ENCODE peak calls at places on chromosomes 1 and 21, in four cellular contexts. F is amniotic stem cell; A is choroid plexus epithelial cell; O is stimulated activated CD4-positive, alpha-beta T cell treated with anti-CD3 and anti-CD28 coated beads, Interleukin-4, amount 100 ng/mL, for 48 hours. S is an unnamed sample.
A peak's percentile ranks its signal among the peaks of the same experiment; 100 is the strongest.

GRCh38 chr1:174160109-174160473 is 771 bp downstream of the RABGAP1L start:
- DNase-seq in F (peak; percentile 15), A (peak; percentile 27), O (no peak), S (peak; percentile 26)

GRCh38 chr1:13517193-13517812 is 3.5 kb upstream of the LRRC38 start:
- DNase-seq in F (no peak), A (peak; percentile 20), O (no peak), S (peak; percentile 13)

GRCh38 chr1:41673355-41673754 is 188.9 kb upstream of the EDN2 start:
- DNase-seq in F (no peak), A (peak; percentile 84), O (no peak), S (peak; percentile 72)

GRCh38 chr1:76881726-76882125 is 14.4 kb downstream of the ST6GALNAC5 start:
- DNase-seq in F (no peak), A (no peak), O (no peak), S (no peak)

GRCh38 chr1:11550664-11551283 is 71.8 kb downstream of the DISP3 start:
- DNase-seq in F (peak; percentile 46), A (peak; percentile 83), O (peak; percentile 9), S (peak; percentile 80)

GRCh38 chr1:27940297-27940696 is 5.5 kb downstream of the SMPDL3B start:
- DNase-seq in F (no peak), A (peak; percentile 54), O (peak; percentile 68), S (peak; percentile 23)

GRCh38 chr1:92484171-92484471 is 2.6 kb downstream of the GFI1 start:
- DNase-seq in F (no peak), A (no peak), O (no peak), S (no peak)

GRCh38 chr1:182338806-182339370 is 52.7 kb downstream of the GLUL start:
- DNase-seq in F (no peak), A (no peak), O (no peak), S (no peak)

GRCh38 chr1:240189386-240189989 is 97.8 kb downstream of the FMN2 start:
- DNase-seq in F (peak; percentile 16), A (peak; percentile 60), O (peak; percentile 11), S (peak; percentile 46)

GRCh38 chr1:32249831-32250525 is 1.1 kb upstream of the LCK start:
- DNase-seq in F (no peak), A (peak; percentile 45), O (peak; percentile 74), S (no peak)

GRCh38 chr1:20681999-20682398 is 20.8 kb upstream of the DDOST start:
- DNase-seq in F (no peak), A (no peak), O (no peak), S (no peak)

GRCh38 chr1:39258146-39258924 is 53.8 kb downstream of the MACF1 start:
- DNase-seq in F (peak; percentile 25), A (peak; percentile 78), O (peak; percentile 49), S (peak; percentile 69)

GRCh38 chr21:22120616-22121266 is 1122.5 kb downstream of the NCAM2 start:
- DNase-seq in F (no peak), A (peak; percentile 16), O (no peak), S (no peak)

GRCh38 chr1:77514871-77515776 is 167.3 kb downstream of the ZZZ3 start:
- DNase-seq in F (no peak), A (peak; percentile 76), O (no peak), S (peak; percentile 79)